ENCODE peak calls at places on chromosomes 12 and 14, in six cellular contexts. One of them, this sample, is unnamed.

GRCh38 chr14:37870947-37871346 is 275.5 kb downstream of the TTC6 start:
- DNase-seq in GM20000: no peak
- DNase-seq in IMR-90: no peak
- DNase-seq in bronchial epithelial cell: peak; percentile 18
- DNase-seq in fibroblast of villous mesenchyme: no peak
- DNase-seq in coronary artery: no peak
- DNase-seq in this sample: no peak

GRCh38 chr14:50410921-50411320 is 14.2 kb upstream of the CDKL1 start:
- DNase-seq in IMR-90: peak; percentile 85
- DNase-seq in GM20000: no peak
- DNase-seq in bronchial epithelial cell: no peak
- DNase-seq in coronary artery: no peak
- DNase-seq in fibroblast of villous mesenchyme: peak; percentile 85
- DNase-seq in this sample: no peak

GRCh38 chr14:74973003-74973614 is 17.7 kb upstream of the PGF start:
- DNase-seq in fibroblast of villous mesenchyme: no peak
- DNase-seq in bronchial epithelial cell: no peak
- DNase-seq in IMR-90: peak; percentile 44
- DNase-seq in coronary artery: no peak
- DNase-seq in GM20000: no peak
- DNase-seq in this sample: no peak

GRCh38 chr12:125076103-125076502 is 10.9 kb downstream of the AACS start:
- DNase-seq in bronchial epithelial cell: no peak
- DNase-seq in GM20000: no peak
- DNase-seq in IMR-90: no peak
- DNase-seq in fibroblast of villous mesenchyme: no peak
- DNase-seq in coronary artery: no peak
- DNase-seq in this sample: no peak

GRCh38 chr14:100078216-100078780 is 13.1 kb downstream of the EVL start:
- DNase-seq in bronchial epithelial cell: no peak
- DNase-seq in GM20000: no peak
- DNase-seq in fibroblast of villous mesenchyme: peak; percentile 43
- DNase-seq in coronary artery: no peak
- DNase-seq in IMR-90: no peak
- DNase-seq in this sample: no peak

GRCh38 chr12:131918311-131919050 is 10.6 kb upstream of the PUS1 start:
- DNase-seq in bronchial epithelial cell: no peak
- DNase-seq in fibroblast of villous mesenchyme: no peak
- DNase-seq in GM20000: no peak
- DNase-seq in IMR-90: no peak
- DNase-seq in coronary artery: no peak
- DNase-seq in this sample: no peak

GRCh38 chr14:95054346-95055280 is 102.7 kb downstream of the DICER1 start:
- DNase-seq in bronchial epithelial cell: no peak
- DNase-seq in fibroblast of villous mesenchyme: no peak
- DNase-seq in GM20000: no peak
- DNase-seq in coronary artery: peak; percentile 61
- DNase-seq in IMR-90: no peak
- DNase-seq in this sample: no peak

GRCh38 chr12:109597795-109598427 is 24.3 kb downstream of the MVK start:
- DNase-seq in coronary artery: peak; percentile 87
- DNase-seq in GM20000: peak; percentile 86
- DNase-seq in IMR-90: peak; percentile 75
- DNase-seq in fibroblast of villous mesenchyme: peak; percentile 80
- DNase-seq in bronchial epithelial cell: peak; percentile 47
- DNase-seq in this sample: no peak

GRCh38 chr14:62706217-62706616 is 339.0 kb downstream of the KCNH5 start:
- DNase-seq in IMR-90: peak; percentile 24
- DNase-seq in fibroblast of villous mesenchyme: no peak
- DNase-seq in bronchial epithelial cell: no peak
- DNase-seq in coronary artery: no peak
- DNase-seq in GM20000: no peak
- DNase-seq in this sample: no peak

GRCh38 chr12:13404631-13405473 is 208.3 kb downstream of the EMP1 start:
- DNase-seq in fibroblast of villous mesenchyme: no peak
- DNase-seq in GM20000: no peak
- DNase-seq in coronary artery: no peak
- DNase-seq in bronchial epithelial cell: peak; percentile 25
- DNase-seq in IMR-90: no peak
- DNase-seq in this sample: no peak

GRCh38 chr14:38257500-38257899 is 1.6 kb upstream of the CLEC14A start:
- DNase-seq in fibroblast of villous mesenchyme: no peak
- DNase-seq in GM20000: no peak
- DNase-seq in bronchial epithelial cell: peak; percentile 52
- DNase-seq in coronary artery: no peak
- DNase-seq in IMR-90: peak; percentile 45
- DNase-seq in this sample: no peak

GRCh38 chr12:89345830-89346740 is 6.2 kb downstream of the DUSP6 start:
- DNase-seq in IMR-90: peak; percentile 64
- DNase-seq in coronary artery: no peak
- DNase-seq in bronchial epithelial cell: peak; percentile 80
- DNase-seq in GM20000: peak; percentile 80
- DNase-seq in fibroblast of villous mesenchyme: peak; percentile 80
- DNase-seq in this sample: peak; percentile 92

GRCh38 chr12:30796508-30796780 is 41.7 kb upstream of the CAPRIN2 start:
- DNase-seq in coronary artery: no peak
- DNase-seq in fibroblast of villous mesenchyme: peak; percentile 58
- DNase-seq in IMR-90: peak; percentile 67
- DNase-seq in GM20000: no peak
- DNase-seq in bronchial epithelial cell: no peak
- DNase-seq in this sample: no peak

GRCh38 chr14:52692248-52692962 is 3.0 kb downstream of the ERO1A start:
- DNase-seq in IMR-90: peak; percentile 75
- DNase-seq in bronchial epithelial cell: no peak
- DNase-seq in fibroblast of villous mesenchyme: peak; percentile 91
- DNase-seq in coronary artery: no peak
- DNase-seq in GM20000: no peak
- DNase-seq in this sample: no peak

GRCh38 chr14:56170028-56170427 is 51.8 kb downstream of the PELI2 start:
- DNase-seq in IMR-90: peak; percentile 43
- DNase-seq in GM20000: no peak
- DNase-seq in coronary artery: no peak
- DNase-seq in fibroblast of villous mesenchyme: peak; percentile 30
- DNase-seq in bronchial epithelial cell: no peak
- DNase-seq in this sample: no peak

GRCh38 chr12:62075860-62076259 is 184.3 kb upstream of the USP15 start:
- DNase-seq in GM20000: no peak
- DNase-seq in coronary artery: no peak
- DNase-seq in fibroblast of villous mesenchyme: no peak
- DNase-seq in bronchial epithelial cell: no peak
- DNase-seq in IMR-90: no peak
- DNase-seq in this sample: no peak

GRCh38 chr12:130224613-130225012 is 62.3 kb downstream of the FZD10 start:
- DNase-seq in fibroblast of villous mesenchyme: no peak
- DNase-seq in IMR-90: no peak
- DNase-seq in bronchial epithelial cell: no peak
- DNase-seq in GM20000: no peak
- DNase-seq in coronary artery: no peak
- DNase-seq in this sample: no peak

GRCh38 chr14:23364604-23365352 is at the start of gene EFS:
- DNase-seq in GM20000: no peak
- DNase-seq in fibroblast of villous mesenchyme: peak; percentile 33
- DNase-seq in coronary artery: no peak
- DNase-seq in bronchial epithelial cell: no peak
- DNase-seq in IMR-90: peak; percentile 18
- DNase-seq in this sample: no peak

GRCh38 chr12:1350055-1350933 is 244.1 kb downstream of the FBXL14 start:
- DNase-seq in IMR-90: peak; percentile 86
- DNase-seq in fibroblast of villous mesenchyme: peak; percentile 89
- DNase-seq in coronary artery: no peak
- DNase-seq in bronchial epithelial cell: peak; percentile 38
- DNase-seq in GM20000: no peak
- DNase-seq in this sample: no peak

GRCh38 chr12:130161261-130162231 is 718 bp upstream of the FZD10 start:
- DNase-seq in coronary artery: no peak
- DNase-seq in fibroblast of villous mesenchyme: no peak
- DNase-seq in GM20000: peak; percentile 39
- DNase-seq in IMR-90: no peak
- DNase-seq in bronchial epithelial cell: no peak
- DNase-seq in this sample: no peak

GRCh38 chr12:2652011-2652400 is 142.8 kb upstream of the FKBP4 start:
- DNase-seq in IMR-90: no peak
- DNase-seq in coronary artery: peak; percentile 26
- DNase-seq in GM20000: no peak
- DNase-seq in fibroblast of villous mesenchyme: no peak
- DNase-seq in bronchial epithelial cell: no peak
- DNase-seq in this sample: no peak

GRCh38 chr14:93954900-93955891 is 21.2 kb downstream of the ASB2 start:
- DNase-seq in IMR-90: no peak
- DNase-seq in coronary artery: no peak
- DNase-seq in fibroblast of villous mesenchyme: no peak
- DNase-seq in GM20000: peak; percentile 62
- DNase-seq in bronchial epithelial cell: no peak
- DNase-seq in this sample: no peak

GRCh38 chr12:71904629-71905028 is 34.0 kb upstream of the TPH2 start:
- DNase-seq in IMR-90: no peak
- DNase-seq in fibroblast of villous mesenchyme: no peak
- DNase-seq in GM20000: no peak
- DNase-seq in bronchial epithelial cell: no peak
- DNase-seq in coronary artery: no peak
- DNase-seq in this sample: no peak

GRCh38 chr12:116959845-116960514 is 49.2 kb downstream of the FBXW8 start:
- DNase-seq in coronary artery: no peak
- DNase-seq in GM20000: peak; percentile 66
- DNase-seq in fibroblast of villous mesenchyme: no peak
- DNase-seq in IMR-90: no peak
- DNase-seq in bronchial epithelial cell: no peak
- DNase-seq in this sample: peak; percentile 67

GRCh38 chr12:11805043-11805442 is 155.6 kb downstream of the ETV6 start:
- DNase-seq in GM20000: no peak
- DNase-seq in coronary artery: no peak
- DNase-seq in IMR-90: no peak
- DNase-seq in fibroblast of villous mesenchyme: no peak
- DNase-seq in bronchial epithelial cell: no peak
- DNase-seq in this sample: no peak
- TF ChIP-seq CTCF in GM20000: no peak
- TF ChIP-seq CTCF in coronary artery: no peak
- TF ChIP-seq CTCF in IMR-90: no peak
- TF ChIP-seq CTCF in fibroblast of villous mesenchyme: peak; percentile 20
- TF ChIP-seq CTCF in bronchial epithelial cell: no peak
- TF ChIP-seq CTCF in this sample: peak; percentile 44

GRCh38 chr12:52268212-52268611 is 6.2 kb upstream of the KRT86 start:
- DNase-seq in coronary artery: no peak
- DNase-seq in bronchial epithelial cell: no peak
- DNase-seq in fibroblast of villous mesenchyme: no peak
- DNase-seq in GM20000: no peak
- DNase-seq in IMR-90: no peak
- DNase-seq in this sample: no peak
- TF ChIP-seq CTCF in coronary artery: no peak
- TF ChIP-seq CTCF in bronchial epithelial cell: no peak
- TF ChIP-seq CTCF in fibroblast of villous mesenchyme: no peak
- TF ChIP-seq CTCF in GM20000: no peak
- TF ChIP-seq CTCF in IMR-90: no peak
- TF ChIP-seq CTCF in this sample: no peak

GRCh38 chr12:128848371-128848770 is 4.9 kb upstream of the GLT1D1 start:
- DNase-seq in bronchial epithelial cell: no peak
- DNase-seq in IMR-90: no peak
- DNase-seq in coronary artery: no peak
- DNase-seq in fibroblast of villous mesenchyme: no peak
- DNase-seq in GM20000: no peak
- DNase-seq in this sample: no peak

GRCh38 chr12:128842579-128842978 is 10.7 kb upstream of the GLT1D1 start:
- DNase-seq in GM20000: no peak
- DNase-seq in bronchial epithelial cell: no peak
- DNase-seq in fibroblast of villous mesenchyme: no peak
- DNase-seq in IMR-90: no peak
- DNase-seq in coronary artery: no peak
- DNase-seq in this sample: no peak

GRCh38 chr12:128843538-128843937 is 9.7 kb upstream of the GLT1D1 start:
- DNase-seq in bronchial epithelial cell: no peak
- DNase-seq in fibroblast of villous mesenchyme: no peak
- DNase-seq in IMR-90: no peak
- DNase-seq in GM20000: no peak
- DNase-seq in coronary artery: no peak
- DNase-seq in this sample: no peak

GRCh38 chr12:128840862-128841468 is 12.3 kb upstream of the GLT1D1 start:
- DNase-seq in bronchial epithelial cell: no peak
- DNase-seq in fibroblast of villous mesenchyme: no peak
- DNase-seq in GM20000: no peak
- DNase-seq in IMR-90: no peak
- DNase-seq in coronary artery: no peak
- DNase-seq in this sample: no peak

DNA sequence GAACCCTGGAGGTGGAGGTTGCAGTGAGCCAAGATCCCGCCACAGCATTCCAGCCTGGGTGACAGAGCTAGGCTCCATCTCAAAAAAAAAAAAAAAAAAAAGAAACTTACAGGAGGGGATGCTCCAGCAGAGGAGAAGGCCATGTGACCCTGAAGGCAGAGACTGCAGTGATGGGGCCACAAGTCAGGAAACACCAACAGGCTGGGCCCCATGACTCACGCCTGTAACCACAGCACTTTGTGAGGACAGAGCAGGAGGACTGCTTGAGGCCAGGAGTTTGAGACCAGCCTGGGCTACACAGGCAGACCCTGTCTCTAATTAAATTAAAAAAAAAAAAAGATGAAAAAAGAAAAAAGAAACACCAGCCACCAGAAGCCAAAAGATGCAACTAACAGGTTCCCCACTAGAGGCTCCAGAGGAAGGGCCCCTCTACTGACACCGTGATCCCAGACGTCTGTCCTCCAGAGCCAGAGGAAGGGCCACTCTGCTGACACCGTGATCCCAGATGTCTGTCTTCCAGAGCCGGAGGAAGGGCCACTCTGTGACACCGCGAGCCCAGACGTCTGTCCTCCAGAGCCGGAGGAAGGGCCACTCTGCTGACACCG is 9.1 kb upstream of the GLT1D1 start:
- DNase-seq in coronary artery: no peak
- DNase-seq in fibroblast of villous mesenchyme: no peak
- DNase-seq in bronchial epithelial cell: no peak
- DNase-seq in GM20000: no peak
- DNase-seq in IMR-90: no peak
- DNase-seq in this sample: no peak
- TF ChIP-seq CTCF in coronary artery: no peak
- TF ChIP-seq CTCF in fibroblast of villous mesenchyme: no peak
- TF ChIP-seq CTCF in bronchial epithelial cell: no peak
- TF ChIP-seq CTCF in GM20000: no peak
- TF ChIP-seq CTCF in IMR-90: no peak
- TF ChIP-seq CTCF in this sample: peak; percentile 59

GRCh38 chr14:58077621-58078020 is 74.4 kb downstream of the ARMH4 start:
- DNase-seq in GM20000: no peak
- DNase-seq in bronchial epithelial cell: no peak
- DNase-seq in coronary artery: no peak
- DNase-seq in fibroblast of villous mesenchyme: peak; percentile 19
- DNase-seq in IMR-90: peak; percentile 46
- DNase-seq in this sample: no peak

GRCh38 chr14:58071341-58071740 is 80.7 kb downstream of the ARMH4 start:
- DNase-seq in GM20000: no peak
- DNase-seq in fibroblast of villous mesenchyme: no peak
- DNase-seq in bronchial epithelial cell: no peak
- DNase-seq in IMR-90: no peak
- DNase-seq in coronary artery: no peak
- DNase-seq in this sample: no peak

GRCh38 chr14:58078068-58078467 is 73.9 kb downstream of the ARMH4 start:
- DNase-seq in GM20000: no peak
- DNase-seq in coronary artery: no peak
- DNase-seq in fibroblast of villous mesenchyme: peak; percentile 65
- DNase-seq in IMR-90: peak; percentile 84
- DNase-seq in bronchial epithelial cell: peak; percentile 84
- DNase-seq in this sample: no peak

GRCh38 chr14:58072288-58073071 is 79.5 kb downstream of the ARMH4 start:
- DNase-seq in bronchial epithelial cell: peak; percentile 65
- DNase-seq in coronary artery: no peak
- DNase-seq in IMR-90: peak; percentile 74
- DNase-seq in fibroblast of villous mesenchyme: peak; percentile 69
- DNase-seq in GM20000: peak; percentile 58
- DNase-seq in this sample: peak; percentile 10

GRCh38 chr14:58073516-58073915 is 78.5 kb downstream of the ARMH4 start:
- DNase-seq in GM20000: no peak
- DNase-seq in bronchial epithelial cell: no peak
- DNase-seq in coronary artery: no peak
- DNase-seq in fibroblast of villous mesenchyme: no peak
- DNase-seq in IMR-90: no peak
- DNase-seq in this sample: no peak
- TF ChIP-seq CTCF in GM20000: no peak
- TF ChIP-seq CTCF in bronchial epithelial cell: no peak
- TF ChIP-seq CTCF in coronary artery: no peak
- TF ChIP-seq CTCF in fibroblast of villous mesenchyme: no peak
- TF ChIP-seq CTCF in IMR-90: no peak
- TF ChIP-seq CTCF in this sample: no peak